ENCODE peak calls at places on chromosome 17, in eight cellular contexts. H is cardiac muscle cell; R is prostate gland; Y is caudate nucleus; M is right cardiac atrium; L is CD8-positive, alpha-beta memory T cell; C is adrenal gland; I is PC-9. Z is an unnamed sample.

GRCh38 chr17:66965801-66966528 is 1.5 kb downstream of the CACNG4 start:
- DNase-seq in H (peak), R (no peak), Y (peak), M (no peak), L (no peak), C (no peak), I (peak), Z (no peak)

GRCh38 chr17:32783602-32784001 is 93.3 kb downstream of the MYO1D start:
- DNase-seq in H (peak), R (peak), Y (no peak), M (no peak), L (peak), C (no peak), I (no peak), Z (no peak)

GRCh38 chr17:65664296-65664695 is 102.8 kb upstream of the AXIN2 start:
- DNase-seq in H (no peak), R (no peak), Y (no peak), M (no peak), L (no peak), C (no peak), I (no peak), Z (no peak)

GRCh38 chr17:61386251-61386650 is 13.4 kb upstream of the TBX2 start:
- DNase-seq in H (no peak), R (no peak), Y (no peak), M (no peak), L (no peak), C (no peak), I (no peak), Z (no peak)

GRCh38 chr17:45316271-45317112 is at the start of gene MAP3K14:
- DNase-seq in H (peak), R (peak), Y (peak), M (peak), L (peak), C (peak), I (peak), Z (no peak)

GRCh38 chr17:62565817-62566216 is 61.7 kb upstream of the MRC2 start:
- DNase-seq in H (no peak), R (no peak), Y (no peak), M (no peak), L (no peak), C (no peak), I (no peak), Z (no peak)

GRCh38 chr17:798246-798645 is 16.1 kb downstream of the MRM3 start:
- DNase-seq in H (no peak), R (no peak), Y (no peak), M (no peak), L (no peak), C (no peak), I (no peak), Z (no peak)

GRCh38 chr17:13480877-13481276 is 120.9 kb downstream of the HS3ST3A1 start:
- DNase-seq in H (no peak), R (no peak), Y (no peak), M (no peak), L (no peak), C (no peak), I (no peak), Z (no peak)

GRCh38 chr17:33927732-33928133 is 327.4 kb upstream of the CCL2 start:
- DNase-seq in H (peak), R (no peak), Y (no peak), M (no peak), L (no peak), C (no peak), I (no peak), Z (no peak)

GRCh38 chr17:5183410-5183793 is 8.3 kb downstream of the ZNF594 start:
- DNase-seq in H (no peak), R (no peak), Y (no peak), M (no peak), L (no peak), C (no peak), I (no peak), Z (no peak)

GRCh38 chr17:37708616-37709212 is 36.1 kb downstream of the HNF1B start:
- DNase-seq in H (no peak), R (no peak), Y (no peak), M (no peak), L (no peak), C (no peak), I (peak), Z (no peak)

GRCh38 chr17:77392376-77393273 is 251.9 kb downstream of the SEC14L1 start:
- DNase-seq in H (peak), R (no peak), Y (no peak), M (peak), L (no peak), C (peak), I (no peak), Z (peak)

GRCh38 chr17:56045907-56046306 is 107.4 kb upstream of the ANKFN1 start:
- DNase-seq in H (no peak), R (no peak), Y (no peak), M (no peak), L (no peak), C (peak), I (no peak), Z (no peak)

GRCh38 chr17:62014526-62014925 is 50.6 kb downstream of the MED13 start:
- DNase-seq in H (no peak), R (no peak), Y (no peak), M (no peak), L (no peak), C (no peak), I (no peak), Z (no peak)

GRCh38 chr17:76612977-76613851 is 27.6 kb upstream of the ST6GALNAC2 start:
- DNase-seq in H (peak), R (no peak), Y (no peak), M (no peak), L (no peak), C (no peak), I (peak), Z (no peak)

GRCh38 chr17:39995438-39995837 is 14.8 kb downstream of the PSMD3 start:
- DNase-seq in H (no peak), R (no peak), Y (no peak), M (no peak), L (no peak), C (no peak), I (no peak), Z (no peak)

GRCh38 chr17:47733047-47733413 is at the start of gene TBX21:
- DNase-seq in H (peak), R (peak), Y (peak), M (peak), L (peak), C (peak), I (peak), Z (no peak)

GRCh38 chr17:1645207-1646171 is at the start of gene SCARF1:
- DNase-seq in H (no peak), R (no peak), Y (no peak), M (peak), L (no peak), C (peak), I (no peak), Z (no peak)

GRCh38 chr17:42023524-42024349 is 3.8 kb downstream of the NKIRAS2 start:
- DNase-seq in H (no peak), R (no peak), Y (no peak), M (peak), L (no peak), C (peak), I (peak), Z (peak)
- H3K27ac ChIP-seq in H (no peak), R (no peak), Y (peak), M (peak), L (peak), C (peak), I (peak), Z (peak)

DNA sequence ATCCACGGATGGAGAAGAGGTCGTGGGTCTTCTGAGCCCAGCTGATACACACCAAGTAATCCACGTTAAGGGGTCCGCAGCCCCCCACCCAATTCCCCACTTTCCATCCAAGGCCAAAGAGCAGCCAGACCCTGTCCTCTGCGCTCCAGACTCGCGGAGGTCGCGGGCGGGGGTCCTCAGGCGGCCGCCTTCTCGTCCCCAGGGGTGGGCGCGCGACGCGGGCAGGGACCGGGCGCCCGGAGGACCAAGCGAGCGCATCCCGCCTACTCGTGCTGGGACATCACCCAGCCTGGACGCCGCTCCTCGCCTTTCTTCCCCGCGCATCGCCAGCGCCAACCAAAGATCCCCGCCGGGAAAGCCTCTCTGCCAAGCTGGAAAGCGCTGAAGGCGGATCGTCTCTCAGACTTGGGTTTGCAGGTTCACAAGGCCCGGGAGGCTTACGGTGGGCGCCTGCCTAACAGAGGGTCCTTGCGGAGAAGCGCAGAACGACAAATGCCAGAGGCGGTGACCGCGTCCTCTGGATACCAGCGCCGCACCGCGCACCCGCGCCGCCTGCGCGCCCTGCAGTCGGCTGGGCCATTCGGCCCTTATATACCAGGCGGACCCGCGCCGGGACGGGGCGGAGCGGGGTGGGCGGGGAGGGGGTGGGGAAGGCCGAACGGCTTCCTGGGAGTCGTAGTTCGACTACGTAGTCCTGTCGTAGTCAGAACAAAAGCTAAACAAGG is 471.6 kb downstream of the SOX9 start:
- DNase-seq in H (peak), R (peak), Y (peak), M (peak), L (no peak), C (no peak), I (peak), Z (peak)
- H3K27ac ChIP-seq in H (no peak), R (no peak), Y (peak), M (no peak), L (no peak), C (no peak), I (peak), Z (peak)

DNA sequence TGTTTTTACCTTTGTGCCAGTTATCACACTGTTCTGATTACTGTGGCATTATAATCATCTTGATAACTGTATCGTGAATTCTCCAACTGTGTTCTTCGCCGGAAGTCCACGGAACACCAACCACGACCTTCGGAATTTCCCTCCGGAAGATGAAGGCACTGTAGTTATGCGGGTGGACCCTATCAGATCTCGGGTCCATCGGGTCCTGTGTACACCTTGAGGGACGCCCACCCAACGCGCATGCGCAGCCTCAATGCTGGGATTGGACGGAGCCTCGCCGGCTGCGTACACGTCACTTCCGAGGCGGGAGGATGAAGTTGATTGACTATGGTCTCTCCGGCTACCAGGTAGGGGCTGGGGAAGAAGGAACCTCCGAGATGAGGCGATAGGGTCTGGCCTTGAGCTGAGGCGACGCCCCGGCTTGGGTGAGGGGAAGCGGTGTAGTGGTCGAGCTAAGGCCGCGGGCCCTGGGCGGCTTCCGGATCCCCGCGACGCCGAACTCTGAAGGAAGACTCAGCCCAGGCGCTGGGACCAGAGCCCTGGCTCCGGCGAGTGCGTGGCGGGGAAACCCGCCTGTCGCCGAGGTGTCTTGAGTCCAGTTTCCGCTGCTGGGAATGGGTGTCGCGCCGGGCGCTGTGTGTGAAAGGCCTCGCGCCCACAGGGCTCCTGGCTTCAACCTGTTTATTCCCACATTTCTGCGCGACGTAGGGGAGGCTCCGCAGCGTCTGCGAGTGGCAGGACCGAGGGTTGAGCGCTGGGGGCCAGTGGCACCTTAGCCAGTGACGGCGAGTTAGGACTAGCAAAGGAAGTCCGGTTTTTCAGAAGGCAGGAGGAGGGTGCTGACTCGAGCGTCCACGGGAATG is at the start of gene DHRS7B:
- DNase-seq in H (peak), R (peak), Y (peak), M (peak), L (peak), C (peak), I (peak), Z (peak)
- H3K27ac ChIP-seq in H (peak), R (peak), Y (peak), M (peak), L (peak), C (peak), I (peak), Z (peak)

GRCh38 chr17:29760279-29760721 is 137.6 kb upstream of the CORO6 start:
- DNase-seq in H (peak), R (no peak), Y (no peak), M (no peak), L (peak), C (no peak), I (no peak), Z (no peak)

GRCh38 chr17:29753845-29754439 is 131.2 kb upstream of the CORO6 start:
- DNase-seq in H (no peak), R (no peak), Y (no peak), M (no peak), L (no peak), C (no peak), I (no peak), Z (no peak)

GRCh38 chr17:29760771-29761682 is 138.3 kb upstream of the CORO6 start:
- DNase-seq in H (peak), R (peak), Y (peak), M (peak), L (peak), C (peak), I (peak), Z (peak)

GRCh38 chr17:29758255-29758654 is 135.5 kb upstream of the CORO6 start:
- DNase-seq in H (no peak), R (no peak), Y (no peak), M (no peak), L (no peak), C (no peak), I (no peak), Z (no peak)

DNA sequence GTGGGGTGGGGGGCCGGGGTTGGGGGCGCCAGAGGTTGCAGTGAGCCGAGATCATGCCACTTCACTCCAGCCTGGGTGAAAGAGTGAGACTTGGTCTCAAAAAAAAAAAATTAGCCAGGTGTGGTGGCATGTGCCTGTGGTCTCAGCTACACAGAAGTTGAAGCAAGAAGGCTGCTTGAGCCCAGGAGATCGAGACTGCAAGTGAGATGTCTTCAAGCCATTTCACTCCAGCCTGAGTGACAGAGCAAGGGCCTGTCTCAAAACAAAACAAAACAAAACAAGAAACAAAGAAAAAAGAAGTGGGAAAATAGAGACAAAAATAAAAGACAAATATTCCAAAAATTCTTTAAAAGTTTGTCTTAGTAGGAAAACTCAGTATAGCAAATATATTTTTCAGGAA is 135.1 kb upstream of the CORO6 start:
- DNase-seq in H (no peak), R (no peak), Y (no peak), M (no peak), L (no peak), C (no peak), I (no peak), Z (no peak)
- H3K27ac ChIP-seq in H (no peak), R (no peak), Y (no peak), M (peak), L (no peak), C (no peak), I (no peak), Z (no peak)

DNA sequence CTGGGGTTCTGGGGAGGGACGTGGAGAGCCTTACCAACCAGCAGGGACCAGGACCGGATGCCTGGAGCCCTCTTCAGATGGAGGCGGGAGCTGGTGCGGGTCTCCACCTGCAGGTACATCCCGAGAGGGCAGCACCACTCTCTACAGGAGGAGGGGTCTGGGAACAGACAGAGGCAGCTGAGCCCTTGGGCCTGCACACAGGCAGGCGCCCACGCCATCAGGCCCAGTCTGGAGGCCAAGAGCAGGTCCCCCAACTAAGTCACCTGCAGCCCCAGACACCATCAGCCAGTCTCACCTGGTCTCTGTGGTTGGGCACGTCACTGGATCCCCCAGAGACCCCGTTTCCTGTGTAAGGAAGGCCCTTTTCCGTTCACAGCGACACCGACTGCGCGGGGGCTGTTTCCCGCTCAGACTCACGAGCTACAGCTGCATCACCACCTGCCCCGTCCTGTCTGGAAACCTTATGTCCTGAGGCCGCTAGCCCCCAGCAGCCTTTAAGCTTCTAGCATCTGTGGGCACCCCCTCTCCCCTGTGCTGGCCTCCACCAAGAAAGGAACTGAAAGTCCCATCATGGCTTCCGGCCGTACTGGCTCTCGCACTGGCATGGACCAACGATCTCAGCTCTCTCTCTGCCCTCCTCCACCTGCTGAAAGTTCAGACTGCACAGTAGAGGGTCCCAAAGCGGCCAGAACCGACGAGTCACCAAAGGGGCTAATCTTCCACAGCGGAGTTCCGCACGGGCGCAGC is 1.2 kb downstream of the CYBC1 start:
- DNase-seq in H (no peak), R (no peak), Y (no peak), M (peak), L (peak), C (peak), I (no peak), Z (no peak)
- H3K27ac ChIP-seq in H (no peak), R (peak), Y (peak), M (peak), L (peak), C (peak), I (no peak), Z (peak)

DNA sequence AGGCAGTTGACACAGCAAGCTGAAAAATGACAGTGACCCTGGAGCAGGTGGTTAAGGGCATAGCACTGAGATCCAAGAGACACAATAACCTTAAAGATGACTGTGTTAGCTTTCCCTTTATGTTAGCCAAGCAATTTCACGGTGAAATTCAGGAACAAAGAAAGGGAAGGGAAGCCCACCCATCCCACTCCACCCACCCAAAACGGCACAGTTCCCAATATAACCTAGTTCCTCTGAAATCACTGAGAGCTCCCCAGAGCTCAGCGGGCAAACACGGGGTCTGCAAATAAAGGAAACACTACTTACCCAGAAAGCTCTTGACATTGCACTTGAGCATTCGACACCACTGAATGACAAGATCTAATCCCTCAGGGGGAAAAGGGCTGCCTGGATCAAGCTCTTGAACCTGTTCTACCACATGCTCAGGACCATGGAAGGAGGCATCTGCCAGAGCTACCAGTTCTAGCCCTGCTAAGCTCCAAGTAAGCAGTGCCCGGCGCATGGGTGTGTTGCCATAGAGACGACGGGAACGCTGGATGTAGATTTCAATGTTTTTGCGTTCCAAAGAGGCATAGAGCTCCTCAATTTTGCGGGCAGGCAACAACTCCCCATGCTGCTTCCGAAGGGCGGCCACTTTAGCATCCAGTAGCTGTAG is 10.6 kb downstream of the BLTP2 start:
- DNase-seq in H (no peak), R (no peak), Y (no peak), M (no peak), L (no peak), C (no peak), I (no peak), Z (no peak)
- H3K27ac ChIP-seq in H (no peak), R (no peak), Y (no peak), M (no peak), L (no peak), C (no peak), I (no peak), Z (no peak)

GRCh38 chr17:38886643-38887010 is 16.8 kb downstream of the LASP1 start:
- DNase-seq in H (no peak), R (no peak), Y (no peak), M (peak), L (no peak), C (no peak), I (no peak), Z (no peak)

GRCh38 chr17:38881600-38882191 is 11.8 kb downstream of the LASP1 start:
- DNase-seq in H (peak), R (no peak), Y (no peak), M (peak), L (no peak), C (peak), I (no peak), Z (peak)

GRCh38 chr17:38885728-38886642 is 16.1 kb downstream of the LASP1 start:
- DNase-seq in H (peak), R (no peak), Y (peak), M (peak), L (no peak), C (no peak), I (no peak), Z (peak)

GRCh38 chr17:38883592-38884526 is 14.0 kb downstream of the LASP1 start:
- DNase-seq in H (no peak), R (no peak), Y (no peak), M (peak), L (no peak), C (no peak), I (no peak), Z (no peak)

GRCh38 chr17:38885044-38885727 is 15.3 kb downstream of the LASP1 start:
- DNase-seq in H (no peak), R (no peak), Y (no peak), M (peak), L (no peak), C (no peak), I (no peak), Z (no peak)
- H3K27ac ChIP-seq in H (peak), R (no peak), Y (peak), M (no peak), L (no peak), C (peak), I (no peak), Z (no peak)

GRCh38 chr17:78414178-78415162 is 36.0 kb downstream of the PGS1 start:
- DNase-seq in H (no peak), R (no peak), Y (no peak), M (peak), L (peak), C (no peak), I (no peak), Z (no peak)
- H3K27ac ChIP-seq in H (peak), R (no peak), Y (no peak), M (peak), L (peak), C (peak), I (no peak), Z (peak)